ENCODE peak calls at places on chromosome 2, in four cellular contexts. T is amniotic stem cell; I is activated CD4-positive, alpha-beta T cell treated with anti-CD3 and anti-CD28 coated beads, Interleukin-2, amount 10 ng/mL, durations not matched to agents 7 days and 5 days; V is activated CD8-positive, alpha-beta memory T cell treated with anti-CD3 and anti-CD28 coated beads, Interleukin-2, amount 50 U/mL, for 48 hours. W is an unnamed sample.

GRCh38 chr2:74695663-74696062 is 41.6 kb downstream of the SEMA4F start:
- DNase-seq in T (no peak), I (no peak), V (no peak), W (no peak)

GRCh38 chr2:217920879-217921603 is 81.8 kb downstream of the TNS1 start:
- DNase-seq in T (no peak), I (no peak), V (no peak), W (no peak)

GRCh38 chr2:39772086-39772811 is 6.8 kb downstream of the THUMPD2 start:
- DNase-seq in T (no peak), I (no peak), V (no peak), W (no peak)

GRCh38 chr2:27720004-27720551 is 51.4 kb upstream of the MRPL33 start:
- DNase-seq in T (peak; percentile 80), I (peak; percentile 17), V (peak; percentile 80), W (peak; percentile 77)

GRCh38 chr2:222753251-222753824 is 81.9 kb downstream of the MOGAT1 start:
- DNase-seq in T (no peak), I (no peak), V (no peak), W (no peak)

GRCh38 chr2:216112926-216113325 is 3.8 kb downstream of the XRCC5 start:
- DNase-seq in T (no peak), I (no peak), V (no peak), W (no peak)

GRCh38 chr2:174773191-174773590 is 8.9 kb upstream of the CHRNA1 start:
- DNase-seq in T (no peak), I (no peak), V (no peak), W (no peak)

GRCh38 chr2:38415023-38415422 is 38.0 kb upstream of the ATL2 start:
- DNase-seq in T (no peak), I (no peak), V (no peak), W (no peak)

GRCh38 chr2:216286616-216287231 is 85.6 kb downstream of the MARCHF4 start:
- DNase-seq in T (no peak), I (no peak), V (no peak), W (no peak)

GRCh38 chr2:238601433-238602222 is 174.9 kb downstream of the ASB1 start:
- DNase-seq in T (no peak), I (no peak), V (no peak), W (no peak)

W was measured in T1000.